ENCODE peak calls at places on chromosomes 7 and 10, in seven cellular contexts. D is GM20000; V is Calu3; G is astrocyte of the cerebellum; Q is CD4-positive, alpha-beta T cell; T is GM13976; R is kidney. U is an unnamed sample.

GRCh38 chr7:118029881-118030422 is 154.0 kb upstream of the LSM8 start:
- DNase-seq in D (no peak), V (no peak), G (no peak), Q (no peak), T (no peak), R (no peak), U (no peak)

GRCh38 chr7:16916111-16916639 is 34.4 kb upstream of the AGR3 start:
- DNase-seq in D (no peak), V (peak; percentile 50), G (peak; percentile 59), Q (no peak), T (no peak), R (no peak), U (no peak)

GRCh38 chr10:69242844-69243212 is 22.7 kb downstream of the HKDC1 start:
- DNase-seq in D (no peak), V (no peak), G (no peak), Q (no peak), T (no peak), R (no peak), U (no peak)

GRCh38 chr10:111203615-111204014 is 126.8 kb downstream of the ADRA2A start:
- DNase-seq in D (no peak), V (no peak), G (no peak), Q (no peak), T (no peak), R (peak; percentile 88), U (no peak)

GRCh38 chr7:157622408-157623221 is 285.8 kb downstream of the DNAJB6 start:
- DNase-seq in D (no peak), V (no peak), G (no peak), Q (no peak), T (no peak), R (peak; percentile 62), U (no peak)

GRCh38 chr10:86355571-86356038 is 11.0 kb downstream of the GRID1 start:
- DNase-seq in D (no peak), V (no peak), G (no peak), Q (no peak), T (no peak), R (peak; percentile 60), U (no peak)

GRCh38 chr7:110373514-110374258 is 717.2 kb upstream of the LRRN3 start:
- DNase-seq in D (no peak), V (no peak), G (peak; percentile 24), Q (no peak), T (no peak), R (no peak), U (no peak)

GRCh38 chr7:30727061-30727945 is 24.6 kb upstream of the INMT start:
- DNase-seq in D (no peak), V (no peak), G (no peak), Q (peak; percentile 50), T (no peak), R (peak; percentile 45), U (no peak)

GRCh38 chr7:18320971-18321567 is 174.5 kb upstream of the HDAC9 start:
- DNase-seq in D (peak; percentile 42), V (peak; percentile 37), G (peak; percentile 31), Q (no peak), T (peak; percentile 33), R (no peak), U (no peak)

DNA sequence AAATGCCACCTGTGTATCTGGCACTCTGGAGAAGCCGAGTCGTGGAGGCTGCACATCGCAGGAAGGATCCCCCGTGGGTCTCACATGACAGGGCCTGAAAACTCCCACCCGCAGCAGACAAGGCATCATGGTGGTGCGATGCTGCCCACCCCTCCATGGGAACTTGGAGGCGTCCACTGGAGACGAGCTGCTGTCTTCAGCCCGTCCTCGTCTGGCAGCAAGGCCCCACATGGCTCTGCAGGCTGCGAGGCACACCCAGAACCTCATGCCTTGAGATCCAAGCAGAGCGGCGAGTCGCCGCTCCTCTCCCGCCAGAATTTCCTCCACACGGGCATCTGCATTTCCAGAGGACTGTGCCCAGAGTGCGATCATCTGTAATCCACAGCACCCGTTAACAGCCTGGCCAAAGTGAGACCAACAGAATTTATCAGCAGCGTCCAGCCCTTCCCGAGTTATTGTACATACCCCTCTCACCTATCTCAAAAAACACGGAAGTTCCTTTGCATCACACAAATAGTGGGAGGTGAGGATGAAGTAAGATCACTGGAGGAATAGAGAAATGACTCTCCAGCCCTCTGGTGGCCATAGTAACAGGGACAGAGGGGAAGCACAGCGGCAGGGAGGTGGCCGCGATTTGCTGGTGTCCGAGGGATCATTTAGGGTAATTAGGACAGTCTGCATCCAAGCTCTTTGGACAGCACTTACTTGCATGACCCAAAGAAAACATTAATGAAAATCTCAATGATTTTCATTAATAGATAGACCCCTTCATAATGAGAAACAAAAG is 292.4 kb downstream of the USP6NL start:
- DNase-seq in D (no peak), V (no peak), G (no peak), Q (no peak), T (no peak), R (no peak), U (no peak)
- TF ChIP-seq CTCF in D (no peak), V (no peak), G (no peak), Q (no peak), T (peak; percentile 8), R (no peak), U (no peak)

GRCh38 chr7:69928609-69929008 is 330.3 kb downstream of the AUTS2 start:
- DNase-seq in D (no peak), V (no peak), G (no peak), Q (no peak), T (no peak), R (no peak), U (no peak)

GRCh38 chr7:69929622-69930021 is 331.3 kb downstream of the AUTS2 start:
- DNase-seq in D (no peak), V (no peak), G (no peak), Q (no peak), T (no peak), R (no peak), U (no peak)

GRCh38 chr7:69935107-69935506 is 336.8 kb downstream of the AUTS2 start:
- DNase-seq in D (no peak), V (no peak), G (no peak), Q (no peak), T (no peak), R (no peak), U (no peak)

GRCh38 chr7:69934475-69934903 is 336.2 kb downstream of the AUTS2 start:
- DNase-seq in D (no peak), V (no peak), G (no peak), Q (no peak), T (no peak), R (no peak), U (no peak)

DNA sequence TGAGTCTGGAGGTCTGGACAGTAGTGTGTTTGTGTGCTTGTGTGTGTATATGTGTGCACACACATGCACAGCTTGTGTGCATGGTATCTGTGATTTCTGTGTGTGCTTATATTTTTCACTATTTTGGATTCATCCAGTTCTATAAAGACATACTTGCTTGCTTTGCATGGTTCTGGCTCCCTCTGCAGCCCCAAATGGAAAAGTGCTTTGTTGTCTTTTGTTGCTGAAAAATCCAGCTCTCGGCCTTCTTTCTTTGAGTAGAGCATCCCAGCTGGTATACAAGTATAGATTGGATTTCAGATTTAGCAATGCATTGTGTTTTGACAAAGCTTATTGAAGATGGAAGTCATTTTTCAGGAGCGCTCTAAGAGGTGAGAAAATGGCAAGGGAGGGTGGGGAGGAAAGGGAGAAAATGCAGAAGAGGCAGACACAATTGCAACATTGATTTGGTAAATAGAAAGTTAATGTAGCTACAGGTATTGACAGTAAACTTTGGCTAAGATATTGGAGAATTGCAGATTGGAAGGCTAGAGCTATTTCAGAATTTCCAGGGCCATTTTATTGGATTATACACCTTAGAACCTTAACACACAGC is 333.9 kb downstream of the AUTS2 start:
- DNase-seq in D (no peak), V (no peak), G (peak; percentile 42), Q (no peak), T (no peak), R (no peak), U (no peak)
- TF ChIP-seq CTCF in D (peak; percentile 17), V (no peak), G (peak; percentile 86), Q (no peak), T (peak; percentile 30), R (peak; percentile 65), U (peak; percentile 31)

DNA sequence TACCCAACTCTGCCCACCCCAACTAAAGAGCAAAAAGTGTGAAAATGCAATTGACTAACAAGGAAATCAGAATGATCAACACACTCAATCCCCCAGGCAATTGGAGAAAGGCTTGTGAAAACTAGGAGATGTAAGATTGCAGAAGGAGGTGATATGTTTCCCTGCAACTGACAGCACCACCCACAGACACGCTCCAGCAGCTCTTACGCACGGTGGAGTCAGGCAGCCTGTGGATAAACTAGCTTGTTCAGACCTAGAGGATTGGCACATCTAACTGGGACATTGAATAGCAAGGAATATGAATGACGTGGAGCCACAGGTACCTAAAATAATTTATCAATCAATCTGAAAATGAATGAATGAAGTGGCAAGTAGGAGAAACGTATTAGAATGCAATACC is 125.7 kb upstream of the MYO3A start:
- DNase-seq in D (no peak), V (no peak), G (no peak), Q (no peak), T (no peak), R (no peak), U (no peak)
- TF ChIP-seq CTCF in D (no peak), V (no peak), G (no peak), Q (no peak), T (no peak), R (no peak), U (no peak)

GRCh38 chr10:74103560-74104248 is 46.9 kb downstream of the AP3M1 start:
- DNase-seq in D (peak; percentile 52), V (peak; percentile 21), G (peak; percentile 24), Q (no peak), T (peak; percentile 67), R (no peak), U (no peak)
- TF ChIP-seq CTCF in D (peak; percentile 49), V (no peak), G (peak; percentile 58), Q (no peak), T (peak; percentile 63), R (no peak), U (no peak)

GRCh38 chr10:93678386-93678785 is 24.0 kb downstream of the FRA10AC1 start:
- DNase-seq in D (no peak), V (no peak), G (no peak), Q (no peak), T (no peak), R (no peak), U (no peak)

GRCh38 chr10:93678805-93679587 is 23.4 kb downstream of the FRA10AC1 start:
- DNase-seq in D (no peak), V (no peak), G (no peak), Q (no peak), T (no peak), R (no peak), U (no peak)

GRCh38 chr10:93680414-93681047 is 21.9 kb downstream of the FRA10AC1 start:
- DNase-seq in D (peak; percentile 8), V (no peak), G (peak; percentile 23), Q (no peak), T (peak; percentile 7), R (no peak), U (no peak)
- TF ChIP-seq CTCF in D (no peak), V (peak; percentile 25), G (peak; percentile 31), Q (no peak), T (no peak), R (peak; percentile 26), U (no peak)

GRCh38 chr7:90579181-90579688 is 16.9 kb upstream of the CDK14 start:
- DNase-seq in D (no peak), V (peak; percentile 28), G (peak; percentile 79), Q (no peak), T (no peak), R (no peak), U (no peak)
- TF ChIP-seq CTCF in D (no peak), V (no peak), G (peak; percentile 21), Q (no peak), T (no peak), R (no peak), U (no peak)

GRCh38 chr7:155297517-155298287 is at the start of gene INSIG1:
- DNase-seq in D (peak; percentile 99), V (peak; percentile 96), G (peak; percentile 79), Q (peak; percentile 79), T (peak; percentile 99), R (peak; percentile 97), U (peak; percentile 97)
- TF ChIP-seq CTCF in D (no peak), V (no peak), G (no peak), Q (no peak), T (no peak), R (no peak), U (no peak)

U was measured in mesothelial cell of epicardium.